ENCODE peak calls at places on chromosomes 12 and 14, in nine cellular contexts. V, C, L, J, O, R, B, K and P are unnamed samples.
A peak's percentile ranks its signal among the peaks of the same experiment; 100 is the strongest.

GRCh38 chr14:52553002-52553670 is 500 bp downstream of the GPR137C start:
- DNase-seq in V (peak; percentile 30), C (no peak), L (peak; percentile 68), J (no peak), O (peak; percentile 16), R (peak; percentile 71), B (peak; percentile 71), K (peak; percentile 28), P (peak; percentile 93)

GRCh38 chr12:120214626-120215356 is 13.9 kb upstream of the RPLP0 start:
- DNase-seq in V (no peak), C (no peak), L (peak; percentile 54), J (no peak), O (no peak), R (no peak), B (no peak), K (no peak), P (no peak)

GRCh38 chr14:70821916-70822705 is 12.8 kb upstream of the MAP3K9 start:
- DNase-seq in V (peak; percentile 70), C (no peak), L (peak; percentile 83), J (peak; percentile 62), O (peak; percentile 75), R (peak; percentile 73), B (peak; percentile 75), K (peak; percentile 41), P (peak; percentile 89)

GRCh38 chr12:118979763-118980406 is 1.5 kb upstream of the SRRM4 start:
- DNase-seq in V (peak; percentile 31), C (peak; percentile 42), L (peak; percentile 54), J (peak; percentile 75), O (peak; percentile 62), R (no peak), B (peak; percentile 63), K (peak; percentile 70), P (no peak)

GRCh38 chr14:75307700-75308379 is 29.2 kb downstream of the FOS start:
- DNase-seq in V (peak; percentile 79), C (peak; percentile 69), L (peak; percentile 92), J (peak; percentile 64), O (peak; percentile 90), R (peak; percentile 88), B (peak; percentile 88), K (peak; percentile 93), P (peak; percentile 90)

GRCh38 chr14:69666698-69667211 is 55.4 kb downstream of the SUSD6 start:
- DNase-seq in V (no peak), C (no peak), L (no peak), J (peak; percentile 18), O (peak; percentile 44), R (no peak), B (no peak), K (peak; percentile 80), P (no peak)

GRCh38 chr12:43914923-43915468 is 79.1 kb downstream of the TMEM117 start:
- DNase-seq in V (no peak), C (no peak), L (no peak), J (no peak), O (no peak), R (no peak), B (no peak), K (peak; percentile 22), P (no peak)

GRCh38 chr12:4169959-4170358 is 103.6 kb upstream of the CCND2 start:
- DNase-seq in V (no peak), C (no peak), L (no peak), J (no peak), O (no peak), R (no peak), B (no peak), K (no peak), P (no peak)

GRCh38 chr12:44873898-44874297 is 2.2 kb downstream of the NELL2 start:
- DNase-seq in V (peak; percentile 12), C (peak; percentile 0), L (no peak), J (no peak), O (peak; percentile 8), R (no peak), B (no peak), K (peak; percentile 39), P (no peak)

GRCh38 chr14:25622752-25623151 is 572.8 kb upstream of the STXBP6 start:
- DNase-seq in V (no peak), C (no peak), L (no peak), J (no peak), O (no peak), R (no peak), B (no peak), K (no peak), P (no peak)

GRCh38 chr12:9948606-9949286 is 16.6 kb upstream of the CLEC2A start:
- DNase-seq in V (no peak), C (no peak), L (no peak), J (no peak), O (no peak), R (no peak), B (no peak), K (no peak), P (no peak)

DNA sequence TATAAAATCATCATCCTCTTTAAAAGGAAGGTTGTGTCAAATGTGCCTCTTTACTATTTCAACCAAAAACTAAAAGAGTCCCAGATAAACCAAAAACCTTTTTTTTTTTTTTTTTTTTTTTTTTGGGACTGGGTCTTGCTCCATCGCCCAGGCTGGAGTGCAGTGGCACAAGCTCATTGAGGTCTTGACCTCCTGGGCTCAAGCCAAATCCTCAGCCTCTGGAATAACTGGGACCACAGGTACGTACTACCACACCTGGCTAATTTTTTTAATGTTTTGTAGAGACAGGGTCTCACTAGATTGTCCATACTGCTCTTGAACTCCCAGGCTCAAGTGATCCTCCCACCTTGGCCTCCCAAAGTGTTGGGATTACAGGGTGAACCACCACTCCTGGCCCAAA is 16.4 kb upstream of the SELPLG start:
- DNase-seq in V (no peak), C (peak; percentile 57), L (no peak), J (no peak), O (no peak), R (no peak), B (no peak), K (no peak), P (no peak)
- H3K9me3 ChIP-seq in V (no peaks in the 10 kb centered on the region), C (no peaks in the 10 kb centered on the region), L (no peaks in the 10 kb centered on the region), J (no peaks in the 10 kb centered on the region), O (no peaks in the 10 kb centered on the region), R (no peaks in the 10 kb centered on the region), B (no peaks in the 10 kb centered on the region), K (no peaks in the 10 kb centered on the region), P (no peaks in the 10 kb centered on the region)

GRCh38 chr14:105859717-105860614 is 333.6 kb downstream of the TMEM121 start:
- DNase-seq in V (no peak), C (no peak), L (peak; percentile 39), J (no peak), O (no peak), R (no peak), B (peak; percentile 57), K (no peak), P (peak; percentile 84)
- H3K9me3 ChIP-seq in V (no peaks in the 10 kb centered on the region), C (no peaks in the 10 kb centered on the region), L (no peaks in the 10 kb centered on the region), J (no peaks in the 10 kb centered on the region), O (no peaks in the 10 kb centered on the region), R (no peaks in the 10 kb centered on the region), B (no peaks in the 10 kb centered on the region), K (no peaks in the 10 kb centered on the region), P (no peaks in the 10 kb centered on the region)

GRCh38 chr14:105842105-105842504 is 315.7 kb downstream of the TMEM121 start:
- DNase-seq in V (no peak), C (no peak), L (no peak), J (no peak), O (no peak), R (no peak), B (no peak), K (no peak), P (no peak)

GRCh38 chr14:105839425-105840265 is 313.3 kb downstream of the TMEM121 start:
- DNase-seq in V (no peak), C (no peak), L (no peak), J (no peak), O (no peak), R (peak; percentile 56), B (peak; percentile 54), K (no peak), P (no peak)

GRCh38 chr14:105841022-105842009 is 314.9 kb downstream of the TMEM121 start:
- DNase-seq in V (no peak), C (no peak), L (no peak), J (no peak), O (no peak), R (peak; percentile 62), B (peak; percentile 59), K (no peak), P (no peak)

GRCh38 chr14:105838591-105839424 is 312.4 kb downstream of the TMEM121 start:
- DNase-seq in V (no peak), C (no peak), L (no peak), J (no peak), O (no peak), R (peak; percentile 62), B (peak; percentile 46), K (no peak), P (no peak)

DNA sequence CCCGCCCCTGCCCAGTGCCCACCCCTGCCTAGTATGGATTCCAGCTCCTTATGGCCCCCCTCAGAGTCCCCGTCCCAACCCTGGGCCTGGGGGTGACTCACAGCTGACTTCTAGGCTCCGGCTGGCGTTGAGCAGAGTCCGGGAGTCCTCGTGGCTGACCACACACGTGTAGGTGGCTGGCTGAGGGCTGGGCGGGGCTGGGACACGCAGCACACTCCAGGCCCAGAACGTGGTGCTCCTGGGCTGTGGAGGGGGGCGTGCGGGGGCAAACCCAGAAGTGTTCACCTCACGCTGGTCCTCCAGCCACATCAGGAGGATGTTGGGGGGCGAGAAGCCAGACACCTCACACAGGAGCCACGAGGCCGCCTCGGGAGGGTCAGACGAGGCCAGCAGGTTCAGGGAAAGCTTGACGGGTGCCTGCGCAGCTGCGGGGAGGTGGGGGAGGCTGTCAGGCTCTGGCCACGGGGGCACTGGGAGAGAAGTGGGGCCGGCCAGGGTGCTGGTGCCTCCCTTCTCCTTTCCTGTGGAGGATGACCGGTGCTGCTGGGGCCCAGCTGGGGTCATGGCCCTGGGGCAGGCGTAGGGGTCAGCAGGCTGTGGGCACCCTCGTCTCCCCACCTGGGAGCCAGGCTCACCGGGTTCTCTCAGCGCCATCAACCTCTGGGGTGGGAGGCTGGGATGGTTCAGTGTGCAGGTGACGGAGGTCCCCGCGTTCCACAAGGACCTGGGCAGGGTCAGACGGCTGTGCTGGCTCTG is 314.1 kb downstream of the TMEM121 start:
- DNase-seq in V (no peak), C (no peak), L (no peak), J (no peak), O (no peak), R (no peak), B (peak; percentile 57), K (no peak), P (peak; percentile 73)
- H3K9me3 ChIP-seq in V (no peaks in the 10 kb centered on the region), C (no peaks in the 10 kb centered on the region), L (no peaks in the 10 kb centered on the region), J (no peaks in the 10 kb centered on the region), O (no peaks in the 10 kb centered on the region), R (no peaks in the 10 kb centered on the region), B (no peaks in the 10 kb centered on the region), K (no peaks in the 10 kb centered on the region), P (no peaks in the 10 kb centered on the region)

DNA sequence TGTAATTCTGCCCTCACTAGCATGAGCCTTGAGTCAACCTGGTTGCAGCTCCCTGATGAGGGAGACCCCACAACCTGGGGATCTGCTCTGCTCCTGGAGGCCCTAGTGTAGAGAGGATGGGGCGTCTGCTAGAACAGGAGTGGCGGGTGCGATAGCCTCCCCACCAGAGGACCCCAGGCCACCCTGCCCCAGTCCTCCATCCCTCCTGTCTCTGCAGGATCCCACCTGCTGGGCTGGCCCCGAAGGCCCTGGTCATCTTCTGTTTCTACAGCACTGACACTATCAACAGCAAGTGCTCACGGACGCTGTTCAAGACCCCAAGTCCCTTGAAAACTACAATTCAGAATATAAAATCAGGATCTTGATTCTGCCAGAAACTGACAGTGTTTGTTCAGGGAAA is 15.2 kb downstream of the ANHX start:
- DNase-seq in V (no peak), C (no peak), L (no peak), J (no peak), O (no peak), R (peak; percentile 28), B (peak; percentile 46), K (no peak), P (no peak)
- H3K9me3 ChIP-seq in V (peaks cover 74% of the 10 kb centered on the region), C (peaks cover 3% of the 10 kb centered on the region), L (peaks cover 6% of the 10 kb centered on the region), J (peaks cover 81% of the 10 kb centered on the region), O (no peaks in the 10 kb centered on the region), R (peaks cover 50% of the 10 kb centered on the region), B (peaks cover 4% of the 10 kb centered on the region), K (no peaks in the 10 kb centered on the region), P (peaks cover 65% of the 10 kb centered on the region)